ENCODE peak calls at places on chromosome 13, in four cellular contexts. O is transverse colon, W is H1, H is sigmoid colon. V is an unnamed sample.

GRCh38 chr13:22740264-22740663 is 440.5 kb upstream of the SGCG start:
- DNase-seq in O (no peak), W (no peak), H (no peak), V (no peak)

GRCh38 chr13:41791056-41791455 is 169.9 kb downstream of the VWA8 start:
- DNase-seq in O (no peak), W (no peak), H (no peak), V (no peak)

GRCh38 chr13:68056816-68057710 is 826.9 kb upstream of the PCDH9 start:
- DNase-seq in O (peak; percentile 32), W (no peak), H (no peak), V (no peak)

GRCh38 chr13:24076124-24076523 is 84.4 kb upstream of the SPATA13 start:
- DNase-seq in O (peak; percentile 49), W (no peak), H (no peak), V (no peak)

GRCh38 chr13:77502104-77502720 is 33.3 kb upstream of the SCEL start:
- DNase-seq in O (no peak), W (no peak), H (no peak), V (no peak)

GRCh38 chr13:47330031-47330430 is 433.2 kb upstream of the HTR2A start:
- DNase-seq in O (no peak), W (no peak), H (no peak), V (no peak)

GRCh38 chr13:44230736-44231135 is 142.9 kb upstream of the SERP2 start:
- DNase-seq in O (no peak), W (no peak), H (no peak), V (no peak)

GRCh38 chr13:71613347-71613746 is 253.7 kb downstream of the DACH1 start:
- DNase-seq in O (no peak), W (no peak), H (no peak), V (no peak)

GRCh38 chr13:98439896-98440295 is 137.0 kb downstream of the STK24 start:
- DNase-seq in O (no peak), W (no peak), H (no peak), V (no peak)

DNA sequence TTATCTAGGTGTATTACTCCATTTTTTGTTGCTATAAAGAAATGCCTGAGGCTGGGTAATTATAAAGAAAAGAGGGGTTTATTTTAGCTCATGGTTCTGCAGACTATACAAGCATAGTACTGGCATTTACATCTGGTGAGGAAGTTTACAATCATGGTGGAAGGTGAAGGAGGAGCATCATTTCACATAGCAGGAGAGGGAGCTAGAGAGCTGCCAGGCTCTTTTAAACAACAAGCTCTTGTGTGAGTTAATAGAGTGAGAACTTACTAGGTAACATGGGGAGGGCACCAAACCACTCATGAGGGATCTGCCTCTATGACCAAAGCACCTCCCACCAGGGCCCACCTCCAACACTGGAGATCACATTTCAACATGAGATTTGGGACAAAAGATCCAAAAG is 221.7 kb upstream of the GPC6 start:
- DNase-seq in O (no peak), W (no peak), H (no peak), V (no peak)
- TF ChIP-seq CTCF in O (no peak), W (no peak), H (no peak), V (no peak)

DNA sequence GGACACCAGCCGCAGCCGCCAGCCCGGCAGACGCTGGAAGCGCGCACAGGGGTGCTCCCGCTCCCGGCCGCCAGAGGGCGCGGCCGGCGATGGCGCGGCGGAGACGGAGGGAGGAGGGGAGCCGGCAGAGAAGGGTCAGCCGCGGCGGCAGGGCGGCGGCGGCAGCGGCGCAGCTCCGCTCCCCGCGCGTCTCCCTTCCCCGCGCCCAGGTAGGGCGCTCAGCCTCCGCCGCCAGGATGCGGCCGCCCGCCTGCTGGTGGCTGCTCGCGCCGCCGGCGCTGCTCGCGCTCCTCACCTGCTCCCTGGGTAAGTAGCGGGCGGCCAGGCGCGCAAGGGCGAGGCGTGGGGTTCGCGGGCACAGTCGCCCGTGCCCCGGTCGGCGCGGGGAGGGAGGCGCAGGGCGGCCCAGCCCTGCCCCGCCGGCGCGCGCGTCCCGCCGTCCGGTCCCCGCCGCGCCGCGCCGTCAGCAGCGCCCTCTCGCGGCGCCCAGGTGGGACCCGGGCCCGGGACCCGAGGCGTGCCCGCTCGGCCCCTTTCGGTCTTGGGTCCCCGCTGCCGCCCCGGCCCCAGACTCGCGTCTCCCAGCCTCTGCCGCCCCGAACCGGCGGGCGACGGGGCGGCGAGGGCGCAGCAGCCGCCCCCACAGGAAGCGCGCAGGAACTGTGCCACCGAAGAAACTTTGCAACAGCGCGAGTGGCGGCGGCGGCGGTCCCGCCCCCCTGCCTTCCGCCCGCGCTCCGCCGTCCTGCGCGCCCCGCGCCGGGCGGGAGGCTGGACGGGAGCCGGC is at the start of gene B3GLCT:
- DNase-seq in O (peak; percentile 85), W (peak; percentile 91), H (peak; percentile 85), V (peak; percentile 77)
- TF ChIP-seq POLR2A in O (no peak), W (peak; percentile 76), H (no peak), V (no peak)

GRCh38 chr13:113742000-113742441 is 17.0 kb upstream of the TMEM255B start:
- DNase-seq in O (peak; percentile 55), W (no peak), H (no peak), V (no peak)
- TF ChIP-seq POLR2AphosphoS5 in O (no peak), W (no peak), H (no peak), V (no peak)

DNA sequence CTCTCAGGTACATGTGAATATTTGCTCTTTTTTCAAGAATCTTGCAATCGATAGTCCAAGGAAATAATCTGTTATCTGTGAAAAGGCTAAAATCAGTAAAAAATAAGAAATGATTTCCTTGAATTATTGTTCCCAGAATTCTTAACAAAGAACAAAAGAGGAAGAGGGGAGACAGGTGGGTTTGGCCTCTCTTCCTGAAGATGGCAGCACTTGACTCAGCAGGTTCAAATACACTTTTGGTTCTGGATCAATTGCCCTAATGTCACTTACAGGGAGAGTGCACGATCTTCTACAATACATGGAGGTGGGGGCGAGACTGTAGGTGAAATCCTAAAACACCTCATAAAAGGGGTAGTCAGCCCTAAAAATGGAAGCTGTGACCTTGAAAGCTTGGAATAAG is 358.7 kb downstream of the IRS2 start:
- DNase-seq in O (no peak), W (no peak), H (no peak), V (no peak)
- TF ChIP-seq CTCF in O (no peak), W (no peak), H (no peak), V (no peak)

GRCh38 chr13:95301947-95302386 is 716 bp upstream of the ABCC4 start:
- DNase-seq in O (no peak), W (no peak), H (no peak), V (no peak)

GRCh38 chr13:95300625-95301134 is 571 bp downstream of the ABCC4 start:
- DNase-seq in O (peak; percentile 63), W (peak; percentile 67), H (peak; percentile 86), V (no peak)

GRCh38 chr13:95298169-95298940 is 2.9 kb downstream of the ABCC4 start:
- DNase-seq in O (no peak), W (no peak), H (no peak), V (no peak)

GRCh38 chr13:95298971-95299627 is 2.2 kb downstream of the ABCC4 start:
- DNase-seq in O (no peak), W (no peak), H (no peak), V (no peak)

GRCh38 chr13:95301135-95301946 is at the start of gene ABCC4:
- DNase-seq in O (peak; percentile 73), W (peak; percentile 82), H (peak; percentile 88), V (no peak)
- TF ChIP-seq POLR2A in O (no peak), W (no peak), H (no peak), V (no peak)

GRCh38 chr13:113187263-113187669 is 21.2 kb downstream of the PCID2 start:
- DNase-seq in O (peak; percentile 51), W (no peak), H (peak; percentile 87), V (no peak)
- TF ChIP-seq POLR2AphosphoS5 in O (peak; percentile 41), W (no peak), H (peak; percentile 55), V (no peak)

GRCh38 chr13:58994778-58995177 is 1169.0 kb downstream of the DIAPH3 start:
- DNase-seq in O (no peak), W (no peak), H (no peak), V (no peak)
- TF ChIP-seq CTCF in O (no peak), W (no peak), H (no peak), V (no peak)

GRCh38 chr13:73015799-73016198 is 43.0 kb upstream of the KLF5 start:
- DNase-seq in O (no peak), W (no peak), H (no peak), V (no peak)
- TF ChIP-seq POLR2A in O (no peak), W (no peak), H (no peak), V (no peak)

GRCh38 chr13:35392768-35393167 is 83.7 kb downstream of the MAB21L1 start:
- DNase-seq in O (no peak), W (no peak), H (no peak), V (no peak)
- TF ChIP-seq POLR2AphosphoS5 in O (no peak), W (no peak), H (no peak), V (no peak)

GRCh38 chr13:100395698-100396373 is 192.8 kb downstream of the GGACT start:
- DNase-seq in O (no peak), W (no peak), H (no peak), V (no peak)

GRCh38 chr13:100394005-100394695 is 194.4 kb downstream of the GGACT start:
- DNase-seq in O (no peak), W (no peak), H (no peak), V (no peak)

GRCh38 chr13:100397627-100398026 is 191.0 kb downstream of the GGACT start:
- DNase-seq in O (no peak), W (no peak), H (no peak), V (no peak)

GRCh38 chr13:100398360-100398759 is 190.2 kb downstream of the GGACT start:
- DNase-seq in O (no peak), W (no peak), H (no peak), V (no peak)

DNA sequence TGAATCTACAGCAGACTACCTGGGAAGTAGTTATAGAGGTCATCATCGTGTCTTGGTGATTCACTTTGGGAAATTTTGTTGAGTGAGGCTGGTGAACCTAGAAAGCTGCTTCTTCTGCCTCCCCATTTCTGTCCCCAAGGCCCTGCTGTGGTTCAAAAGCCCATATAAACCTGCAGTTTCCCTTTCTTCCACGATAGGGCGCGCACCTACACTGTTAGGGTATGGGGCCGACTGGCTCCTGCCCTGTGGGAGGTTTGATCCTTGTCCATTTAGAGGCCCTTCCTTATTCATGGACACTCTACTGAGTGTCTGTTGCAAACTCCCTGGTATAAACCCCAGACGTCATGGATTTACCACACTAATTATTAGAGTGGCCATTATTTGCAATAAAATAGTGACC is 191.8 kb downstream of the GGACT start:
- DNase-seq in O (no peak), W (no peak), H (no peak), V (no peak)
- TF ChIP-seq CTCF in O (no peak), W (peak; percentile 42), H (no peak), V (no peak)